ENCODE peak calls at places on chromosomes 16 and 17, in eight cellular contexts. One of them, this sample, is unnamed.

GRCh38 chr17:74856113-74856512 is 3.6 kb downstream of the GRIN2C start:
- DNase-seq in foreskin keratinocyte: no peak
- DNase-seq in nephron progenitor cell: no peak
- DNase-seq in NCI-H1105 treated with DMSO at 0.1 percent for 48 hours: no peak
- DNase-seq in bronchial epithelial cell: no peak
- DNase-seq in heart left ventricle: no peak
- DNase-seq in A673: no peak
- DNase-seq in HFFc6: no peak
- DNase-seq in this sample: no peak

GRCh38 chr17:48586355-48586924 is 3.6 kb downstream of the HOXB3 start:
- DNase-seq in bronchial epithelial cell: no peak
- DNase-seq in HFFc6: no peak
- DNase-seq in foreskin keratinocyte: no peak
- DNase-seq in A673: peak
- DNase-seq in nephron progenitor cell: no peak
- DNase-seq in NCI-H1105 treated with DMSO at 0.1 percent for 48 hours: no peak
- DNase-seq in heart left ventricle: no peak
- DNase-seq in this sample: no peak

GRCh38 chr17:41624208-41625101 is at the start of gene KRT17:
- DNase-seq in HFFc6: no peak
- DNase-seq in nephron progenitor cell: no peak
- DNase-seq in foreskin keratinocyte: peak
- DNase-seq in bronchial epithelial cell: peak
- DNase-seq in NCI-H1105 treated with DMSO at 0.1 percent for 48 hours: no peak
- DNase-seq in A673: peak
- DNase-seq in heart left ventricle: peak
- DNase-seq in this sample: no peak

GRCh38 chr17:61410555-61411089 is 11.0 kb downstream of the TBX2 start:
- DNase-seq in NCI-H1105 treated with DMSO at 0.1 percent for 48 hours: peak
- DNase-seq in HFFc6: peak
- DNase-seq in A673: peak
- DNase-seq in nephron progenitor cell: peak
- DNase-seq in heart left ventricle: peak
- DNase-seq in bronchial epithelial cell: no peak
- DNase-seq in foreskin keratinocyte: peak
- DNase-seq in this sample: peak

GRCh38 chr16:20884240-20884556 is 16.0 kb downstream of the DCUN1D3 start:
- DNase-seq in bronchial epithelial cell: peak
- DNase-seq in foreskin keratinocyte: no peak
- DNase-seq in A673: no peak
- DNase-seq in HFFc6: peak
- DNase-seq in NCI-H1105 treated with DMSO at 0.1 percent for 48 hours: no peak
- DNase-seq in heart left ventricle: no peak
- DNase-seq in nephron progenitor cell: no peak
- DNase-seq in this sample: no peak

GRCh38 chr16:4064950-4065352 is 51.3 kb downstream of the ADCY9 start:
- DNase-seq in A673: no peak
- DNase-seq in foreskin keratinocyte: no peak
- DNase-seq in nephron progenitor cell: no peak
- DNase-seq in bronchial epithelial cell: peak
- DNase-seq in NCI-H1105 treated with DMSO at 0.1 percent for 48 hours: no peak
- DNase-seq in HFFc6: no peak
- DNase-seq in heart left ventricle: no peak
- DNase-seq in this sample: no peak

GRCh38 chr16:23132921-23133532 is 16.2 kb downstream of the USP31 start:
- DNase-seq in HFFc6: no peak
- DNase-seq in foreskin keratinocyte: peak
- DNase-seq in bronchial epithelial cell: no peak
- DNase-seq in NCI-H1105 treated with DMSO at 0.1 percent for 48 hours: no peak
- DNase-seq in A673: peak
- DNase-seq in heart left ventricle: peak
- DNase-seq in nephron progenitor cell: no peak
- DNase-seq in this sample: no peak

GRCh38 chr17:7404737-7405412 is 978 bp upstream of the TMEM256 start:
- DNase-seq in bronchial epithelial cell: no peak
- DNase-seq in A673: peak
- DNase-seq in NCI-H1105 treated with DMSO at 0.1 percent for 48 hours: no peak
- DNase-seq in foreskin keratinocyte: no peak
- DNase-seq in HFFc6: peak
- DNase-seq in heart left ventricle: peak
- DNase-seq in nephron progenitor cell: peak
- DNase-seq in this sample: no peak

GRCh38 chr17:69335018-69335417 is 8.1 kb upstream of the ABCA5 start:
- DNase-seq in foreskin keratinocyte: peak
- DNase-seq in HFFc6: peak
- DNase-seq in bronchial epithelial cell: peak
- DNase-seq in NCI-H1105 treated with DMSO at 0.1 percent for 48 hours: peak
- DNase-seq in heart left ventricle: no peak
- DNase-seq in A673: peak
- DNase-seq in nephron progenitor cell: no peak
- DNase-seq in this sample: no peak

GRCh38 chr17:1875597-1875996 is 45.8 kb downstream of the RPA1 start:
- DNase-seq in bronchial epithelial cell: no peak
- DNase-seq in NCI-H1105 treated with DMSO at 0.1 percent for 48 hours: no peak
- DNase-seq in HFFc6: no peak
- DNase-seq in foreskin keratinocyte: no peak
- DNase-seq in heart left ventricle: no peak
- DNase-seq in A673: no peak
- DNase-seq in nephron progenitor cell: no peak
- DNase-seq in this sample: no peak

GRCh38 chr16:85402910-85403692 is 210.0 kb upstream of the GSE1 start:
- DNase-seq in heart left ventricle: peak
- DNase-seq in A673: peak
- DNase-seq in HFFc6: no peak
- DNase-seq in nephron progenitor cell: no peak
- DNase-seq in NCI-H1105 treated with DMSO at 0.1 percent for 48 hours: no peak
- DNase-seq in bronchial epithelial cell: no peak
- DNase-seq in foreskin keratinocyte: no peak
- DNase-seq in this sample: peak

GRCh38 chr17:61583242-61583641 is 7.8 kb downstream of the NACA2 start:
- DNase-seq in heart left ventricle: no peak
- DNase-seq in bronchial epithelial cell: peak
- DNase-seq in nephron progenitor cell: no peak
- DNase-seq in foreskin keratinocyte: peak
- DNase-seq in HFFc6: peak
- DNase-seq in NCI-H1105 treated with DMSO at 0.1 percent for 48 hours: peak
- DNase-seq in A673: peak
- DNase-seq in this sample: peak

GRCh38 chr16:47924950-47925349 is 230.8 kb downstream of the ABCC12 start:
- DNase-seq in heart left ventricle: no peak
- DNase-seq in nephron progenitor cell: no peak
- DNase-seq in A673: no peak
- DNase-seq in HFFc6: no peak
- DNase-seq in NCI-H1105 treated with DMSO at 0.1 percent for 48 hours: no peak
- DNase-seq in bronchial epithelial cell: no peak
- DNase-seq in foreskin keratinocyte: no peak
- DNase-seq in this sample: no peak

GRCh38 chr17:19534562-19535149 is 1.0 kb downstream of the SLC47A1 start:
- DNase-seq in heart left ventricle: no peak
- DNase-seq in bronchial epithelial cell: no peak
- DNase-seq in NCI-H1105 treated with DMSO at 0.1 percent for 48 hours: no peak
- DNase-seq in nephron progenitor cell: no peak
- DNase-seq in HFFc6: no peak
- DNase-seq in A673: no peak
- DNase-seq in foreskin keratinocyte: no peak
- DNase-seq in this sample: no peak

GRCh38 chr16:681746-682427 is 1.7 kb downstream of the STUB1 start:
- DNase-seq in A673: no peak
- DNase-seq in HFFc6: no peak
- DNase-seq in nephron progenitor cell: no peak
- DNase-seq in foreskin keratinocyte: no peak
- DNase-seq in heart left ventricle: no peak
- DNase-seq in NCI-H1105 treated with DMSO at 0.1 percent for 48 hours: no peak
- DNase-seq in bronchial epithelial cell: no peak
- DNase-seq in this sample: peak

GRCh38 chr17:16444258-16444886 is 29.0 kb downstream of the TRPV2 start:
- DNase-seq in A673: peak
- DNase-seq in HFFc6: no peak
- DNase-seq in foreskin keratinocyte: peak
- DNase-seq in bronchial epithelial cell: no peak
- DNase-seq in NCI-H1105 treated with DMSO at 0.1 percent for 48 hours: no peak
- DNase-seq in nephron progenitor cell: no peak
- DNase-seq in heart left ventricle: no peak
- DNase-seq in this sample: peak

GRCh38 chr16:49921791-49922456 is 66.0 kb upstream of the ZNF423 start:
- DNase-seq in NCI-H1105 treated with DMSO at 0.1 percent for 48 hours: peak
- DNase-seq in A673: peak
- DNase-seq in heart left ventricle: no peak
- DNase-seq in HFFc6: peak
- DNase-seq in bronchial epithelial cell: peak
- DNase-seq in nephron progenitor cell: peak
- DNase-seq in foreskin keratinocyte: no peak
- DNase-seq in this sample: peak

GRCh38 chr16:81500833-81501521 is 56.4 kb downstream of the CMIP start:
- DNase-seq in A673: peak
- DNase-seq in heart left ventricle: no peak
- DNase-seq in foreskin keratinocyte: peak
- DNase-seq in bronchial epithelial cell: peak
- DNase-seq in nephron progenitor cell: no peak
- DNase-seq in HFFc6: peak
- DNase-seq in NCI-H1105 treated with DMSO at 0.1 percent for 48 hours: no peak
- DNase-seq in this sample: no peak

GRCh38 chr16:79607587-79607986 is 7.0 kb upstream of the MAF start:
- DNase-seq in foreskin keratinocyte: peak
- DNase-seq in A673: no peak
- DNase-seq in bronchial epithelial cell: peak
- DNase-seq in NCI-H1105 treated with DMSO at 0.1 percent for 48 hours: no peak
- DNase-seq in HFFc6: no peak
- DNase-seq in heart left ventricle: no peak
- DNase-seq in nephron progenitor cell: no peak
- DNase-seq in this sample: no peak

GRCh38 chr17:80835816-80836657 is 155.6 kb upstream of the CHMP6 start:
- DNase-seq in bronchial epithelial cell: no peak
- DNase-seq in foreskin keratinocyte: no peak
- DNase-seq in HFFc6: no peak
- DNase-seq in A673: no peak
- DNase-seq in nephron progenitor cell: no peak
- DNase-seq in heart left ventricle: peak
- DNase-seq in NCI-H1105 treated with DMSO at 0.1 percent for 48 hours: no peak
- DNase-seq in this sample: no peak

GRCh38 chr16:57807252-57807967 is 5.1 kb upstream of the KIFC3 start:
- DNase-seq in HFFc6: peak
- DNase-seq in bronchial epithelial cell: no peak
- DNase-seq in A673: peak
- DNase-seq in nephron progenitor cell: no peak
- DNase-seq in foreskin keratinocyte: no peak
- DNase-seq in heart left ventricle: peak
- DNase-seq in NCI-H1105 treated with DMSO at 0.1 percent for 48 hours: no peak
- DNase-seq in this sample: no peak

GRCh38 chr16:77449208-77449607 is 14.4 kb upstream of the ADAMTS18 start:
- DNase-seq in HFFc6: no peak
- DNase-seq in heart left ventricle: no peak
- DNase-seq in bronchial epithelial cell: no peak
- DNase-seq in nephron progenitor cell: no peak
- DNase-seq in A673: no peak
- DNase-seq in foreskin keratinocyte: no peak
- DNase-seq in NCI-H1105 treated with DMSO at 0.1 percent for 48 hours: no peak
- DNase-seq in this sample: no peak

GRCh38 chr17:72618018-72618509 is 474.4 kb downstream of the SLC39A11 start:
- DNase-seq in foreskin keratinocyte: peak
- DNase-seq in bronchial epithelial cell: peak
- DNase-seq in heart left ventricle: no peak
- DNase-seq in A673: no peak
- DNase-seq in nephron progenitor cell: no peak
- DNase-seq in NCI-H1105 treated with DMSO at 0.1 percent for 48 hours: no peak
- DNase-seq in HFFc6: no peak
- DNase-seq in this sample: peak

GRCh38 chr17:75011788-75012319 is 616 bp upstream of the MRPL58 start:
- DNase-seq in NCI-H1105 treated with DMSO at 0.1 percent for 48 hours: no peak
- DNase-seq in heart left ventricle: no peak
- DNase-seq in foreskin keratinocyte: peak
- DNase-seq in nephron progenitor cell: no peak
- DNase-seq in bronchial epithelial cell: no peak
- DNase-seq in HFFc6: peak
- DNase-seq in A673: peak
- DNase-seq in this sample: peak

GRCh38 chr16:81201267-81201666 is 37.2 kb upstream of the BCO1 start:
- DNase-seq in foreskin keratinocyte: no peak
- DNase-seq in NCI-H1105 treated with DMSO at 0.1 percent for 48 hours: no peak
- DNase-seq in HFFc6: peak
- DNase-seq in A673: no peak
- DNase-seq in heart left ventricle: no peak
- DNase-seq in nephron progenitor cell: no peak
- DNase-seq in bronchial epithelial cell: no peak
- DNase-seq in this sample: no peak

GRCh38 chr17:60154616-60155426 is 5.0 kb downstream of the CA4 start:
- DNase-seq in bronchial epithelial cell: peak
- DNase-seq in foreskin keratinocyte: no peak
- DNase-seq in HFFc6: peak
- DNase-seq in A673: peak
- DNase-seq in nephron progenitor cell: no peak
- DNase-seq in NCI-H1105 treated with DMSO at 0.1 percent for 48 hours: no peak
- DNase-seq in heart left ventricle: peak
- DNase-seq in this sample: peak

GRCh38 chr16:180101-180920 is at the start of gene HBQ1:
- DNase-seq in foreskin keratinocyte: no peak
- DNase-seq in HFFc6: no peak
- DNase-seq in A673: peak
- DNase-seq in NCI-H1105 treated with DMSO at 0.1 percent for 48 hours: no peak
- DNase-seq in bronchial epithelial cell: no peak
- DNase-seq in heart left ventricle: no peak
- DNase-seq in nephron progenitor cell: peak
- DNase-seq in this sample: peak

GRCh38 chr16:80804061-80804450 is 342 bp downstream of the CDYL2 start:
- DNase-seq in heart left ventricle: peak
- DNase-seq in HFFc6: peak
- DNase-seq in A673: peak
- DNase-seq in foreskin keratinocyte: peak
- DNase-seq in nephron progenitor cell: no peak
- DNase-seq in bronchial epithelial cell: no peak
- DNase-seq in NCI-H1105 treated with DMSO at 0.1 percent for 48 hours: peak
- DNase-seq in this sample: peak

GRCh38 chr17:44693609-44694008 is 4.0 kb upstream of the CCDC43 start:
- DNase-seq in HFFc6: no peak
- DNase-seq in foreskin keratinocyte: no peak
- DNase-seq in heart left ventricle: no peak
- DNase-seq in bronchial epithelial cell: no peak
- DNase-seq in nephron progenitor cell: no peak
- DNase-seq in A673: no peak
- DNase-seq in NCI-H1105 treated with DMSO at 0.1 percent for 48 hours: no peak
- DNase-seq in this sample: no peak

GRCh38 chr17:56434610-56435009 is 158.9 kb upstream of the NOG start:
- DNase-seq in foreskin keratinocyte: no peak
- DNase-seq in NCI-H1105 treated with DMSO at 0.1 percent for 48 hours: no peak
- DNase-seq in nephron progenitor cell: no peak
- DNase-seq in HFFc6: no peak
- DNase-seq in A673: no peak
- DNase-seq in heart left ventricle: no peak
- DNase-seq in bronchial epithelial cell: no peak
- DNase-seq in this sample: no peak

GRCh38 chr16:76634847-76635697 is 357.9 kb downstream of the CNTNAP4 start:
- DNase-seq in HFFc6: no peak
- DNase-seq in A673: no peak
- DNase-seq in NCI-H1105 treated with DMSO at 0.1 percent for 48 hours: no peak
- DNase-seq in bronchial epithelial cell: no peak
- DNase-seq in nephron progenitor cell: no peak
- DNase-seq in heart left ventricle: peak
- DNase-seq in foreskin keratinocyte: no peak
- DNase-seq in this sample: no peak

GRCh38 chr16:86844691-86845090 is 266.3 kb downstream of the FOXL1 start:
- DNase-seq in NCI-H1105 treated with DMSO at 0.1 percent for 48 hours: no peak
- DNase-seq in heart left ventricle: no peak
- DNase-seq in foreskin keratinocyte: no peak
- DNase-seq in HFFc6: no peak
- DNase-seq in A673: no peak
- DNase-seq in bronchial epithelial cell: peak
- DNase-seq in nephron progenitor cell: no peak
- DNase-seq in this sample: no peak

GRCh38 chr17:66338937-66339336 is 36.5 kb downstream of the PRKCA start:
- DNase-seq in nephron progenitor cell: no peak
- DNase-seq in foreskin keratinocyte: no peak
- DNase-seq in HFFc6: no peak
- DNase-seq in A673: no peak
- DNase-seq in NCI-H1105 treated with DMSO at 0.1 percent for 48 hours: no peak
- DNase-seq in heart left ventricle: no peak
- DNase-seq in bronchial epithelial cell: no peak
- DNase-seq in this sample: no peak

GRCh38 chr17:48003686-48004120 is 32.8 kb downstream of the CDK5RAP3 start:
- DNase-seq in HFFc6: no peak
- DNase-seq in heart left ventricle: no peak
- DNase-seq in nephron progenitor cell: no peak
- DNase-seq in NCI-H1105 treated with DMSO at 0.1 percent for 48 hours: peak
- DNase-seq in foreskin keratinocyte: no peak
- DNase-seq in bronchial epithelial cell: no peak
- DNase-seq in A673: peak
- DNase-seq in this sample: peak

This sample was measured in BE2C.